ENCODE peak calls at places on chromosomes 6 and 20, in nine cellular contexts. H, X, S, D, W, E, L, G and J are unnamed samples.

GRCh38 chr6:107823047-107823557 is 1.0 kb downstream of the SCML4 start:
- DNase-seq in H (no peak), X (no peak), S (peak; percentile 26), D (no peak), W (no peak), E (no peak), L (no peak), G (no peak), J (peak; percentile 50)

GRCh38 chr20:62808211-62808865 is 3.7 kb downstream of the OGFR start:
- DNase-seq in H (peak; percentile 75), X (peak; percentile 89), S (peak; percentile 76), D (no peak), W (peak; percentile 52), E (peak; percentile 81), L (no peak), G (no peak), J (peak; percentile 73)

GRCh38 chr6:12543953-12544352 is 172.6 kb upstream of the PHACTR1 start:
- DNase-seq in H (no peak), X (no peak), S (no peak), D (no peak), W (no peak), E (no peak), L (no peak), G (peak; percentile 35), J (no peak)

GRCh38 chr20:62875419-62876355 is 14.1 kb upstream of the TCFL5 start:
- DNase-seq in H (peak; percentile 40), X (peak; percentile 94), S (no peak), D (peak; percentile 32), W (no peak), E (peak; percentile 91), L (peak; percentile 85), G (peak; percentile 78), J (no peak)

GRCh38 chr6:20620043-20620442 is 85.8 kb downstream of the CDKAL1 start:
- DNase-seq in H (no peak), X (no peak), S (no peak), D (no peak), W (no peak), E (no peak), L (no peak), G (no peak), J (no peak)

GRCh38 chr6:106519460-106520394 is 109.6 kb downstream of the RTN4IP1 start:
- DNase-seq in H (no peak), X (peak; percentile 52), S (peak; percentile 38), D (peak; percentile 76), W (no peak), E (no peak), L (peak; percentile 96), G (peak; percentile 98), J (peak; percentile 79)

GRCh38 chr6:12001004-12001705 is 11.0 kb upstream of the HIVEP1 start:
- DNase-seq in H (no peak), X (peak; percentile 66), S (no peak), D (no peak), W (no peak), E (no peak), L (no peak), G (no peak), J (no peak)

GRCh38 chr20:51404297-51405060 is 138.0 kb downstream of the NFATC2 start:
- DNase-seq in H (no peak), X (peak; percentile 73), S (peak; percentile 36), D (no peak), W (peak; percentile 74), E (no peak), L (no peak), G (peak; percentile 39), J (peak; percentile 86)

GRCh38 chr20:32965581-32966373 is 38.5 kb downstream of the SUN5 start:
- DNase-seq in H (no peak), X (no peak), S (no peak), D (no peak), W (no peak), E (peak; percentile 34), L (no peak), G (no peak), J (peak; percentile 47)

GRCh38 chr6:46291880-46292279 is 121.1 kb upstream of the ENPP5 start:
- DNase-seq in H (no peak), X (no peak), S (no peak), D (no peak), W (no peak), E (no peak), L (no peak), G (no peak), J (no peak)
- H3K4me3 ChIP-seq in H (no peak overlapping the region), X (no peak overlapping the region), S (no peak overlapping the region), D (no peak overlapping the region), W (no peak overlapping the region), E (no peak overlapping the region), L (no peak overlapping the region), G (no peak overlapping the region), J (no peak overlapping the region)

GRCh38 chr6:38771111-38771694 is 56.1 kb downstream of the DNAH8 start:
- DNase-seq in H (no peak), X (no peak), S (no peak), D (no peak), W (no peak), E (no peak), L (no peak), G (no peak), J (no peak)

GRCh38 chr6:38776515-38776914 is 61.4 kb downstream of the DNAH8 start:
- DNase-seq in H (no peak), X (no peak), S (no peak), D (no peak), W (no peak), E (no peak), L (peak; percentile 14), G (peak; percentile 30), J (no peak)

GRCh38 chr6:38774933-38775707 is 60.0 kb downstream of the DNAH8 start:
- DNase-seq in H (no peak), X (no peak), S (no peak), D (no peak), W (no peak), E (no peak), L (no peak), G (no peak), J (no peak)

GRCh38 chr6:38775870-38776269 is 60.8 kb downstream of the DNAH8 start:
- DNase-seq in H (no peak), X (no peak), S (no peak), D (no peak), W (no peak), E (no peak), L (no peak), G (no peak), J (no peak)

DNA sequence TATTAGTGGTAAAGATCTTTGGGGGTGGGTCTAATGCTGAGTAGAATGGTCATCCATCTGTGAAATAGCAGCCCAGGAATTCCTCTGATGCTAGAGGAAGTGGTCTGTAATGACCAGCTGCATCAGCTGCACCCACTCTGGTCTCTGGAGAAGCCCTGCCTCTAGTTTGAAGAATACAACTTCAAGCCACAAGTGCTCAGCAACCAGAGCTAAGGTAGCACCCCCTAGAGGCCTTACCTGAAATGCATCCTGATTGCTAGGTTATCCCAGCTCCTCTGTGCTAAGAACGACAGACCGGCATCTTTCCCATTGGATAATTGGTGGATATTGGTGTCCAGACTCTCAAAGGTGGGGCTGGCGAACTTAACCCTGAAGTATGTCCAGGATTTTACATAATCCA is 58.2 kb downstream of the DNAH8 start:
- DNase-seq in H (peak; percentile 3), X (no peak), S (no peak), D (no peak), W (peak; percentile 24), E (no peak), L (no peak), G (no peak), J (no peak)
- H3K4me3 ChIP-seq in H (no peak overlapping the region), X (no peak overlapping the region), S (no peak overlapping the region), D (no peak overlapping the region), W (no peak overlapping the region), E (no peak overlapping the region), L (no peak overlapping the region), G (no peak overlapping the region), J (no peak overlapping the region)

DNA sequence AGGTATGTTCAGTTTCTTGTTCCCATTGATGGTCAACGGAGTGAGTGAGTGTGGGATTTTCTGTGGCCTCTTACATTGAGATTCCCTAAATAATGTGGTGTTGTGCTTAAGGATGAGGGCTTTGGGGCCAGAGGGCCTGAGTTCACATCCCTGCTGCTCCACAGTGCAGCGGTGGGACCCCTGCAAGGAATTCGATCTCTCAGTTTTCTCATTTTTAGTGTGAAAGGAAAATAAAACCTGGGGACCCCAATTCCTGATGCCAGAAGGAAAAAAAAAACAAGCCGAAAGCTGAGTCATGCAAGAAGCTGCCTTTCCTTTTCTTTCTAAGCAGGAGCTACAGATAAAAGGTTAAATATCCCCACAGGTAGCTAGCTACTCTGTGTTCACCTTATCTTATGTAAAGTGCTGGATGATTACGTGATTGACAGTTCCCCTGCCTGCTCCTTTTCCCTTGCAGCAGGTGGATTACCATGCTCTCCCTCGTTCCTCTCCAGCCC is 120.2 kb upstream of the CLDN20 start:
- DNase-seq in H (no peak), X (no peak), S (no peak), D (no peak), W (no peak), E (no peak), L (no peak), G (no peak), J (no peak)
- H3K4me3 ChIP-seq in H (no peak overlapping the region), X (peak overlapping the region; percentile 34), S (peak overlapping the region; percentile 27), D (peak overlapping the region; percentile 3), W (no peak overlapping the region), E (peak overlapping the region; percentile 35), L (peak overlapping the region; percentile 53), G (peak overlapping the region; percentile 49), J (no peak overlapping the region)

GRCh38 chr20:4971064-4971463 is 30.2 kb downstream of the SLC23A2 start:
- DNase-seq in H (no peak), X (no peak), S (no peak), D (no peak), W (no peak), E (no peak), L (no peak), G (no peak), J (no peak)

GRCh38 chr20:4972506-4973251 is 28.6 kb downstream of the SLC23A2 start:
- DNase-seq in H (no peak), X (no peak), S (no peak), D (no peak), W (no peak), E (no peak), L (no peak), G (no peak), J (no peak)

GRCh38 chr20:4967752-4968477 is 33.4 kb downstream of the SLC23A2 start:
- DNase-seq in H (no peak), X (no peak), S (no peak), D (no peak), W (no peak), E (no peak), L (no peak), G (no peak), J (no peak)

GRCh38 chr20:4978050-4978918 is 23.0 kb downstream of the SLC23A2 start:
- DNase-seq in H (no peak), X (no peak), S (no peak), D (no peak), W (no peak), E (no peak), L (no peak), G (peak; percentile 34), J (no peak)

DNA sequence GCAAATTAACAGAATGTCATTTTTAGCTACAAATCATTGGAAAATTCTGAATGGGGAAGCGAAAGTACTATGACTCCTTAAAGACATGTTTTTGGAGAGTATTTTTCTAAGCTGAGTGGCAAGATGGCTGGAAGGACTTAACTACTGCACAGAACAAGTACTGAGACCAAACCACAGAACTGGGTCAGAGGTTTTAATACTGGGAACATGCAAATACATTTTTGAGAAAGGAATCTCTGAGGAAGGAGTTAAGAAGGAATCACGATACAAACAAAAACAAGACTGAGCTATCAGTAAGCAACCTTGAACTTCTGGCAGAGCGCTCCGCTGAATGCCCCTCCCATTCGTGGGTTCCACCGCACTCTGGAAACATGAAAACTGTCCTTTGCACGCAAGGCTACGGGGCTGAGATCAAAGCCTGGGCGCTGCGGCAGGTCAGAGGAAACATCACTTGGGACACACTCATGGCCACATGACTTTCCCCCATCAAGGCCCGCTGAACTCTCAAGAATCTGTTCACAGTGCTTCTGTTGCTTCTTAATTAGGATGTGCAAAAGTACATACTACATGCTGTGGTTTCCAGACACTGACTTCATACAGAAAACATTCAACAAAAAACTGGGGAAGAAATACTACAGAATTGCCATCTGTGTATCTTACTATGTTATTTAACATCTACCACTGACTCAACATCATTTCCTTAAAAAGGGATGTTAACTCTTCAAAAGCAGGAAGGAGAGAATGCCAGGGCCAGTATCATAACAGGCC is 27.8 kb downstream of the SLC23A2 start:
- DNase-seq in H (no peak), X (peak; percentile 71), S (no peak), D (peak; percentile 70), W (peak; percentile 76), E (peak; percentile 70), L (peak; percentile 88), G (peak; percentile 85), J (no peak)
- H3K4me3 ChIP-seq in H (no peak overlapping the region), X (peak overlapping the region; percentile 56), S (peak overlapping the region; percentile 1), D (peak overlapping the region; percentile 37), W (peak overlapping the region; percentile 30), E (peak overlapping the region; percentile 38), L (peak overlapping the region; percentile 48), G (peak overlapping the region; percentile 27), J (no peak overlapping the region)